ENCODE peak calls at places on chromosomes 11 and 22, in nine cellular contexts. R is iris pigment epithelial cell; U is Kasumi-1; Q is EL; P is activated T-helper 2 cell treated with anti-CD3 and anti-CD28 coated beads, Interferon-gamma antibody, Interleukin-2, Interleukin-4, amounts not matched to agents 10 μg/mL and 5 μg/mL and 100 μg/mL, durations not matched to agents 14 hours and 24 hours and 36 hours; K is uterus; B is activated CD8-positive, alpha-beta memory T cell treated with anti-CD3 and anti-CD28 coated beads for 48 hours; I is amniotic epithelial cell; M is CD8-positive, alpha-beta memory T cell. N is an unnamed sample.

GRCh38 chr11:46352063-46352841 is 5.0 kb downstream of the DGKZ start:
- DNase-seq in Q (no peak), I (peak), R (no peak), P (peak), B (peak), U (peak), M (peak), K (peak), N (no peak)

GRCh38 chr11:68946416-68947090 is 34.2 kb downstream of the MRGPRD start:
- DNase-seq in P (no peak), U (no peak), Q (peak), R (peak), M (no peak), I (peak), B (no peak), K (peak), N (peak)

GRCh38 chr11:21316591-21316990 is 647.2 kb downstream of the NELL1 start:
- DNase-seq in K (no peak), Q (no peak), R (no peak), B (no peak), M (no peak), P (no peak), I (no peak), U (no peak), N (no peak)

GRCh38 chr11:11620251-11620965 is 1.4 kb downstream of the GALNT18 start:
- DNase-seq in U (peak), K (peak), Q (no peak), M (no peak), R (no peak), P (no peak), I (no peak), B (no peak), N (no peak)

GRCh38 chr11:66747480-66747879 is 18.5 kb upstream of the SPTBN2 start:
- DNase-seq in I (no peak), Q (no peak), P (no peak), B (no peak), K (no peak), M (no peak), U (no peak), R (no peak), N (no peak)

GRCh38 chr11:69252494-69252845 is 41.5 kb upstream of the MYEOV start:
- DNase-seq in K (no peak), B (no peak), R (no peak), U (no peak), P (no peak), I (no peak), M (no peak), Q (no peak), N (no peak)

GRCh38 chr11:14350716-14351238 is 8.2 kb downstream of the RRAS2 start:
- DNase-seq in M (no peak), Q (no peak), B (no peak), K (no peak), I (peak), P (no peak), R (peak), U (no peak), N (no peak)

GRCh38 chr11:73661035-73661628 is 14.8 kb downstream of the PLEKHB1 start:
- DNase-seq in Q (peak), R (peak), M (peak), P (peak), I (peak), U (peak), K (peak), B (peak), N (peak)

GRCh38 chr11:134587345-134587744 is 175.3 kb upstream of the B3GAT1 start:
- DNase-seq in K (no peak), R (no peak), Q (no peak), I (no peak), M (no peak), U (no peak), B (no peak), P (no peak), N (no peak)

GRCh38 chr11:75103380-75104026 is 6.8 kb upstream of the OR2AT4 start:
- DNase-seq in Q (peak), U (no peak), R (peak), M (no peak), I (peak), P (no peak), B (no peak), K (no peak), N (no peak)

GRCh38 chr11:87180743-87181142 is 143.0 kb downstream of the TMEM135 start:
- DNase-seq in M (no peak), I (peak), B (no peak), P (no peak), R (peak), Q (peak), K (no peak), U (no peak), N (no peak)

GRCh38 chr11:60840711-60841430 is 1.0 kb upstream of the CCDC86 start:
- DNase-seq in Q (peak), I (peak), U (no peak), M (no peak), P (no peak), B (no peak), R (peak), K (peak), N (peak)

GRCh38 chr11:17743808-17744119 is 9.2 kb downstream of the KCNC1 start:
- DNase-seq in I (peak), K (no peak), Q (peak), P (no peak), U (no peak), B (no peak), M (no peak), R (peak), N (peak)

GRCh38 chr11:101844608-101845007 is 70.2 kb upstream of the CEP126 start:
- DNase-seq in U (no peak), P (no peak), M (no peak), K (no peak), B (no peak), R (no peak), Q (no peak), I (no peak), N (no peak)

GRCh38 chr11:2775626-2776350 is 76.0 kb upstream of the KCNQ1OT1 start:
- DNase-seq in R (no peak), I (no peak), K (no peak), B (no peak), M (no peak), U (no peak), P (no peak), Q (no peak), N (no peak)

GRCh38 chr11:133403900-133404299 is 128.4 kb downstream of the OPCML start:
- DNase-seq in K (no peak), B (no peak), Q (no peak), I (no peak), R (no peak), M (no peak), P (no peak), U (no peak), N (no peak)

GRCh38 chr11:130448039-130448415 is 418 bp upstream of the ADAMTS15 start:
- DNase-seq in B (no peak), Q (no peak), R (no peak), P (no peak), I (no peak), M (no peak), K (no peak), U (no peak), N (no peak)

GRCh38 chr11:1749020-1749758 is 1.2 kb downstream of the IFITM10 start:
- DNase-seq in U (no peak), R (no peak), P (no peak), B (no peak), I (peak), M (no peak), K (no peak), Q (peak), N (peak)

GRCh38 chr11:110125632-110126031 is 32.4 kb downstream of the ZC3H12C start:
- DNase-seq in B (no peak), U (no peak), Q (peak), P (no peak), I (peak), R (peak), K (no peak), M (no peak), N (no peak)

GRCh38 chr11:19576903-19577302 is 135.7 kb upstream of the NAV2 start:
- DNase-seq in U (no peak), Q (no peak), M (no peak), P (no peak), K (no peak), I (no peak), B (no peak), R (no peak), N (no peak)

GRCh38 chr11:45737056-45737455 is 67.9 kb upstream of the SLC35C1 start:
- DNase-seq in B (no peak), M (no peak), R (peak), U (no peak), P (no peak), I (peak), K (no peak), Q (no peak), N (no peak)

GRCh38 chr11:45543808-45544422 is 121.5 kb downstream of the CHST1 start:
- DNase-seq in P (no peak), I (no peak), M (no peak), R (peak), K (no peak), U (no peak), Q (peak), B (no peak), N (no peak)

GRCh38 chr11:2269601-2270321 is 627 bp downstream of the ASCL2 start:
- DNase-seq in M (peak), B (no peak), U (no peak), K (peak), P (peak), R (peak), Q (peak), I (peak), N (peak)

GRCh38 chr11:71946144-71946571 is 17.3 kb downstream of the RNF121 start:
- DNase-seq in U (no peak), K (no peak), P (no peak), B (no peak), Q (peak), R (peak), M (no peak), I (peak), N (peak)

GRCh38 chr11:67389477-67389876 is 2.3 kb upstream of the RAD9A start:
- DNase-seq in U (no peak), B (no peak), I (no peak), M (peak), R (no peak), K (no peak), P (peak), Q (peak), N (no peak)

GRCh38 chr11:10906521-10906920 is 48.7 kb upstream of the ZBED5 start:
- DNase-seq in M (no peak), B (no peak), Q (peak), P (no peak), U (no peak), I (peak), R (no peak), K (no peak), N (no peak)

GRCh38 chr22:44211946-44212930 is 31.5 kb downstream of the PARVG start:
- DNase-seq in P (no peak), R (no peak), Q (no peak), U (no peak), M (no peak), I (no peak), K (no peak), B (no peak), N (peak)

GRCh38 chr22:41280065-41280464 is 5.9 kb downstream of the RANGAP1 start:
- DNase-seq in U (no peak), M (no peak), B (no peak), R (no peak), P (no peak), K (no peak), I (no peak), Q (no peak), N (no peak)

GRCh38 chr22:24428751-24429410 is 1.5 kb downstream of the ADORA2A start:
- DNase-seq in U (no peak), K (no peak), I (no peak), M (peak), B (no peak), P (no peak), R (no peak), Q (no peak), N (no peak)

GRCh38 chr11:131762346-131763110 is 392.1 kb downstream of the NTM start:
- DNase-seq in R (no peak), I (no peak), P (no peak), B (no peak), M (no peak), K (no peak), U (no peak), Q (no peak), N (peak)

GRCh38 chr11:108713076-108713790 is 48.4 kb downstream of the DDX10 start:
- DNase-seq in B (no peak), U (peak), Q (peak), R (peak), K (no peak), P (no peak), M (no peak), I (peak), N (no peak)

GRCh38 chr11:83157755-83158473 is 983 bp downstream of the PCF11 start:
- DNase-seq in M (peak), R (peak), P (peak), U (peak), Q (peak), K (peak), I (peak), B (peak), N (peak)

GRCh38 chr11:65298655-65299179 is 15.9 kb upstream of the CDC42EP2 start:
- DNase-seq in M (no peak), R (no peak), I (peak), P (no peak), U (no peak), K (peak), B (no peak), Q (no peak), N (no peak)

GRCh38 chr11:44711113-44711512 is 15.6 kb upstream of the TSPAN18 start:
- DNase-seq in P (no peak), M (no peak), B (no peak), Q (no peak), I (no peak), U (no peak), R (no peak), K (no peak), N (no peak)

GRCh38 chr11:75499423-75500305 is 26.1 kb downstream of the GDPD5 start:
- DNase-seq in R (peak), K (peak), I (peak), B (no peak), M (no peak), U (no peak), Q (peak), P (no peak), N (peak)

GRCh38 chr22:20015971-20016733 is 471 bp downstream of the ARVCF start:
- DNase-seq in K (no peak), U (peak), P (no peak), I (no peak), B (no peak), M (peak), R (no peak), Q (peak), N (peak)

GRCh38 chr11:12674936-12675696 is 895 bp downstream of the TEAD1 start:
- DNase-seq in P (no peak), M (peak), Q (peak), B (no peak), K (peak), U (no peak), I (no peak), R (no peak), N (peak)

N was measured in MG63.